ENCODE peak calls at places on chromosomes 1 and 21, in seven cellular contexts. C is K562, X is GM23338, M is esophagus muscularis mucosa, U is esophagus squamous epithelium, K is IMR-90, N is suprapubic skin. W is an unnamed sample.

GRCh38 chr21:34031835-34032370 is 41.5 kb upstream of the MRPS6 start:
- DNase-seq in C (peak; percentile 48), K (no peak), M (no peak), N (no peak), U (no peak), X (no peak), W (no peak)

GRCh38 chr21:45590726-45591618 is 48.7 kb upstream of the SLC19A1 start:
- DNase-seq in U (no peak), M (no peak), K (no peak), C (peak; percentile 78), N (peak; percentile 77), X (peak; percentile 54), W (no peak)

GRCh38 chr1:14768589-14769304 is 170.3 kb downstream of the KAZN start:
- DNase-seq in X (no peak), U (no peak), N (no peak), K (no peak), C (no peak), M (no peak), W (no peak)

GRCh38 chr1:60899464-60899863 is 182.9 kb upstream of the NFIA start:
- DNase-seq in X (no peak), U (no peak), K (no peak), M (no peak), N (no peak), C (no peak), W (no peak)

GRCh38 chr1:32066489-32066873 is 6.3 kb upstream of the TMEM39B start:
- DNase-seq in M (peak; percentile 93), X (no peak), N (no peak), U (peak; percentile 12), K (peak; percentile 79), C (peak; percentile 78), W (peak; percentile 91)

GRCh38 chr1:235052067-235053008 is 76.3 kb downstream of the TOMM20 start:
- DNase-seq in C (no peak), U (no peak), X (no peak), M (no peak), K (no peak), N (no peak), W (no peak)

GRCh38 chr1:93338426-93338825 is 7.3 kb upstream of the DR1 start:
- DNase-seq in M (no peak), K (peak; percentile 95), U (no peak), C (no peak), X (no peak), N (no peak), W (no peak)

GRCh38 chr1:117110774-117111173 is 10.8 kb downstream of the TRIM45 start:
- DNase-seq in N (no peak), U (no peak), K (peak; percentile 47), C (no peak), X (no peak), M (no peak), W (no peak)

GRCh38 chr1:206633708-206634121 is 1.6 kb upstream of the DYRK3 start:
- DNase-seq in K (peak; percentile 96), N (no peak), U (no peak), C (no peak), X (no peak), M (no peak), W (no peak)

GRCh38 chr1:61825398-61825797 is 83.1 kb downstream of the PATJ start:
- DNase-seq in X (no peak), U (no peak), C (no peak), N (no peak), K (no peak), M (no peak), W (no peak)

GRCh38 chr1:32903991-32904776 is 3.0 kb upstream of the TMEM54 start:
- DNase-seq in X (no peak), M (no peak), U (no peak), C (no peak), N (no peak), K (no peak), W (no peak)

GRCh38 chr1:202063093-202063492 is 52.7 kb downstream of the ELF3 start:
- DNase-seq in M (no peak), U (no peak), C (peak; percentile 37), K (peak; percentile 39), X (peak; percentile 38), N (no peak), W (no peak)

GRCh38 chr1:87787551-87787950 is 458.9 kb downstream of the LMO4 start:
- DNase-seq in X (no peak), M (no peak), K (peak; percentile 80), U (no peak), C (no peak), N (no peak), W (no peak)

GRCh38 chr1:174266476-174266875 is 107.2 kb downstream of the RABGAP1L start:
- DNase-seq in X (no peak), U (no peak), C (peak; percentile 8), K (peak; percentile 14), M (no peak), N (no peak), W (no peak)

GRCh38 chr1:108597041-108597440 is 37.1 kb downstream of the EEIG2 start:
- DNase-seq in C (no peak), U (no peak), X (no peak), K (no peak), N (no peak), M (no peak), W (no peak)

GRCh38 chr1:156970017-156970416 is 49.6 kb downstream of the LRRC71 start:
- DNase-seq in K (peak; percentile 4), N (no peak), M (no peak), X (peak; percentile 18), C (peak; percentile 16), U (no peak), W (no peak)

GRCh38 chr1:226664413-226665101 is 74.5 kb downstream of the ITPKB start:
- DNase-seq in N (no peak), X (no peak), M (no peak), U (no peak), C (no peak), K (peak; percentile 94), W (no peak)

GRCh38 chr1:6510493-6510892 is 19.0 kb upstream of the PLEKHG5 start:
- DNase-seq in K (no peak), X (no peak), U (no peak), C (no peak), N (no peak), M (no peak), W (no peak)

GRCh38 chr1:29753244-29753643 is 516.9 kb downstream of the PTPRU start:
- DNase-seq in N (peak; percentile 47), U (no peak), M (peak; percentile 86), C (no peak), K (no peak), X (no peak), W (peak; percentile 17)

GRCh38 chr1:57796609-57797008 is 372.7 kb upstream of the DAB1 start:
- DNase-seq in M (no peak), K (no peak), X (no peak), U (no peak), N (no peak), C (peak; percentile 4), W (no peak)

GRCh38 chr1:245953876-245954660 is 553.0 kb downstream of the SMYD3 start:
- DNase-seq in X (no peak), K (no peak), M (no peak), N (no peak), C (no peak), U (no peak), W (no peak)

GRCh38 chr1:221234821-221235220 is 355.6 kb downstream of the HLX start:
- DNase-seq in U (no peak), K (peak; percentile 42), N (no peak), X (no peak), M (no peak), C (no peak), W (no peak)

GRCh38 chr21:42003051-42003461 is 7.1 kb downstream of the ZBTB21 start:
- DNase-seq in X (no peak), C (no peak), N (no peak), M (peak; percentile 26), K (peak; percentile 76), U (no peak), W (no peak)

GRCh38 chr21:40846566-40847411 is at the start of gene DSCAM:
- DNase-seq in C (no peak), M (peak; percentile 74), K (no peak), N (no peak), X (peak; percentile 41), U (no peak), W (no peak)

GRCh38 chr1:229562686-229563085 is 4.2 kb upstream of the ABCB10 start:
- DNase-seq in U (no peak), M (no peak), K (no peak), N (no peak), C (no peak), X (no peak), W (no peak)

GRCh38 chr1:37484325-37485051 is 10.1 kb downstream of the ZC3H12A start:
- DNase-seq in N (peak; percentile 63), C (no peak), K (no peak), M (no peak), U (no peak), X (no peak), W (no peak)

GRCh38 chr1:114037952-114038867 is 58.9 kb downstream of the OLFML3 start:
- DNase-seq in K (no peak), C (no peak), X (peak; percentile 60), N (no peak), U (no peak), M (no peak), W (no peak)
- H3K4me1 ChIP-seq in K (no peaks in the 10 kb centered on the region), C (no peaks in the 10 kb centered on the region), X (peaks cover 44% of the 10 kb centered on the region), N (no peaks in the 10 kb centered on the region), U (no peaks in the 10 kb centered on the region), M (no peaks in the 10 kb centered on the region), W (no peaks in the 10 kb centered on the region)

GRCh38 chr1:9561429-9561828 is 22.2 kb downstream of the SLC25A33 start:
- DNase-seq in C (peak; percentile 48), U (no peak), K (peak; percentile 92), X (no peak), N (no peak), M (no peak), W (no peak)
- H3K27ac ChIP-seq in C (no peak overlapping the region), U (peak overlapping the region; percentile 51), K (no peak overlapping the region), X (no peak overlapping the region), N (peak overlapping the region; percentile 49), M (peak overlapping the region; percentile 82), W (no peak overlapping the region)

GRCh38 chr1:197672347-197672746 is 102.9 kb downstream of the DENND1B start:
- DNase-seq in X (no peak), K (no peak), N (no peak), M (no peak), C (no peak), U (no peak), W (no peak)

GRCh38 chr1:197677752-197678295 is 97.5 kb downstream of the DENND1B start:
- DNase-seq in M (no peak), U (no peak), X (no peak), N (no peak), C (peak; percentile 60), K (no peak), W (no peak)

GRCh38 chr1:197674286-197674685 is 101.0 kb downstream of the DENND1B start:
- DNase-seq in K (no peak), N (no peak), M (no peak), C (no peak), X (peak; percentile 44), U (no peak), W (no peak)

GRCh38 chr1:197677313-197677712 is 98.0 kb downstream of the DENND1B start:
- DNase-seq in N (no peak), K (no peak), C (no peak), X (no peak), M (no peak), U (no peak), W (no peak)

GRCh38 chr1:197675475-197676324 is 99.6 kb downstream of the DENND1B start:
- DNase-seq in X (peak; percentile 30), K (peak; percentile 22), M (no peak), N (no peak), C (peak; percentile 61), U (no peak), W (no peak)
- TF ChIP-seq CTCF in X (no peak), K (no peak), M (no peak), N (no peak), C (no peak), U (no peak), W (no peak)

GRCh38 chr1:64974288-64974825 is 8.0 kb upstream of the JAK1 start:
- DNase-seq in N (no peak), U (no peak), M (no peak), K (no peak), C (no peak), X (no peak), W (no peak)
- H3K4me1 ChIP-seq in N (no peaks in the 10 kb centered on the region), U (no peaks in the 10 kb centered on the region), M (no peaks in the 10 kb centered on the region), K (no peaks in the 10 kb centered on the region), C (no peaks in the 10 kb centered on the region), X (peaks cover 5% of the 10 kb centered on the region), W (no peaks in the 10 kb centered on the region)